ENCODE peak calls at places on chromosomes 16 and 17, in six cellular contexts. One of them, this sample, is unnamed.

GRCh38 chr17:17812211-17813054 is 24.4 kb downstream of the SREBF1 start:
- DNase-seq in A549: peak; percentile 82
- DNase-seq in tibial artery: peak; percentile 70
- DNase-seq in breast epithelium: peak; percentile 69
- DNase-seq in cardiac muscle cell: peak; percentile 73
- DNase-seq in mammary epithelial cell: peak; percentile 59
- DNase-seq in this sample: no peak

GRCh38 chr16:22787456-22788189 is 26.3 kb upstream of the HS3ST2 start:
- DNase-seq in A549: no peak
- DNase-seq in tibial artery: no peak
- DNase-seq in breast epithelium: no peak
- DNase-seq in cardiac muscle cell: no peak
- DNase-seq in mammary epithelial cell: peak; percentile 86
- DNase-seq in this sample: no peak

GRCh38 chr16:17836868-17837602 is 366.3 kb upstream of the XYLT1 start:
- DNase-seq in A549: peak; percentile 21
- DNase-seq in tibial artery: no peak
- DNase-seq in breast epithelium: no peak
- DNase-seq in cardiac muscle cell: no peak
- DNase-seq in mammary epithelial cell: peak; percentile 93
- DNase-seq in this sample: no peak

GRCh38 chr16:27698266-27698665 is 148.3 kb downstream of the KATNIP start:
- DNase-seq in A549: no peak
- DNase-seq in tibial artery: peak; percentile 11
- DNase-seq in breast epithelium: no peak
- DNase-seq in cardiac muscle cell: peak; percentile 60
- DNase-seq in mammary epithelial cell: no peak
- DNase-seq in this sample: no peak

GRCh38 chr16:57091200-57091989 is 988 bp upstream of the CPNE2 start:
- DNase-seq in A549: peak; percentile 67
- DNase-seq in tibial artery: peak; percentile 63
- DNase-seq in breast epithelium: peak; percentile 22
- DNase-seq in cardiac muscle cell: peak; percentile 54
- DNase-seq in mammary epithelial cell: peak; percentile 47
- DNase-seq in this sample: no peak

GRCh38 chr16:12801511-12802042 is 2.1 kb downstream of the CPPED1 start:
- DNase-seq in A549: no peak
- DNase-seq in tibial artery: peak; percentile 38
- DNase-seq in breast epithelium: peak; percentile 29
- DNase-seq in cardiac muscle cell: no peak
- DNase-seq in mammary epithelial cell: peak; percentile 69
- DNase-seq in this sample: no peak

GRCh38 chr16:30838876-30839471 is 52.0 kb upstream of the ZNF629 start:
- DNase-seq in A549: no peak
- DNase-seq in tibial artery: no peak
- DNase-seq in breast epithelium: no peak
- DNase-seq in cardiac muscle cell: no peak
- DNase-seq in mammary epithelial cell: no peak
- DNase-seq in this sample: no peak

GRCh38 chr17:10792156-10792555 is 11.7 kb downstream of the TMEM238L start:
- DNase-seq in A549: no peak
- DNase-seq in tibial artery: no peak
- DNase-seq in breast epithelium: peak; percentile 60
- DNase-seq in cardiac muscle cell: no peak
- DNase-seq in mammary epithelial cell: peak; percentile 2
- DNase-seq in this sample: no peak

GRCh38 chr17:10337136-10337535 is 35.7 kb downstream of the MYH13 start:
- DNase-seq in A549: no peak
- DNase-seq in tibial artery: no peak
- DNase-seq in breast epithelium: no peak
- DNase-seq in cardiac muscle cell: no peak
- DNase-seq in mammary epithelial cell: no peak
- DNase-seq in this sample: no peak

GRCh38 chr17:40317345-40317873 is 8.4 kb downstream of the RARA start:
- DNase-seq in A549: peak; percentile 93
- DNase-seq in tibial artery: no peak
- DNase-seq in breast epithelium: no peak
- DNase-seq in cardiac muscle cell: peak; percentile 48
- DNase-seq in mammary epithelial cell: peak; percentile 67
- DNase-seq in this sample: no peak

GRCh38 chr16:15946257-15947044 is 3.0 kb upstream of the ABCC1 start:
- DNase-seq in A549: peak; percentile 83
- DNase-seq in tibial artery: no peak
- DNase-seq in breast epithelium: no peak
- DNase-seq in cardiac muscle cell: no peak
- DNase-seq in mammary epithelial cell: peak; percentile 80
- DNase-seq in this sample: no peak

GRCh38 chr17:39001703-39002637 is 34.8 kb upstream of the FBXO47 start:
- DNase-seq in A549: no peak
- DNase-seq in tibial artery: peak; percentile 90
- DNase-seq in breast epithelium: peak; percentile 73
- DNase-seq in cardiac muscle cell: no peak
- DNase-seq in mammary epithelial cell: peak; percentile 88
- DNase-seq in this sample: no peak

GRCh38 chr17:82058855-82059249 is 6.8 kb downstream of the DUS1L start:
- DNase-seq in A549: no peak
- DNase-seq in tibial artery: no peak
- DNase-seq in breast epithelium: no peak
- DNase-seq in cardiac muscle cell: no peak
- DNase-seq in mammary epithelial cell: no peak
- DNase-seq in this sample: no peak

GRCh38 chr17:45146616-45147101 is 1.6 kb upstream of the HEXIM1 start:
- DNase-seq in A549: no peak
- DNase-seq in tibial artery: no peak
- DNase-seq in breast epithelium: peak; percentile 84
- DNase-seq in cardiac muscle cell: no peak
- DNase-seq in mammary epithelial cell: peak; percentile 58
- DNase-seq in this sample: no peak

GRCh38 chr17:491086-492014 is 138.7 kb upstream of the RPH3AL start:
- DNase-seq in A549: peak; percentile 41
- DNase-seq in tibial artery: no peak
- DNase-seq in breast epithelium: peak; percentile 38
- DNase-seq in cardiac muscle cell: peak; percentile 75
- DNase-seq in mammary epithelial cell: peak; percentile 9
- DNase-seq in this sample: no peak

GRCh38 chr16:30893744-30894539 is at the start of gene BCL7C:
- DNase-seq in A549: peak; percentile 67
- DNase-seq in tibial artery: peak; percentile 93
- DNase-seq in breast epithelium: peak; percentile 89
- DNase-seq in cardiac muscle cell: peak; percentile 96
- DNase-seq in mammary epithelial cell: peak; percentile 87
- DNase-seq in this sample: peak; percentile 47

GRCh38 chr17:80030730-80031410 is 4.8 kb downstream of the TBC1D16 start:
- DNase-seq in A549: no peak
- DNase-seq in tibial artery: no peak
- DNase-seq in breast epithelium: peak; percentile 87
- DNase-seq in cardiac muscle cell: no peak
- DNase-seq in mammary epithelial cell: peak; percentile 30
- DNase-seq in this sample: no peak

GRCh38 chr17:16314189-16314588 is 39.1 kb downstream of the CENPV start:
- DNase-seq in A549: no peak
- DNase-seq in tibial artery: no peak
- DNase-seq in breast epithelium: no peak
- DNase-seq in cardiac muscle cell: no peak
- DNase-seq in mammary epithelial cell: no peak
- DNase-seq in this sample: no peak

GRCh38 chr16:55482056-55482455 is 3.1 kb downstream of the MMP2 start:
- DNase-seq in A549: no peak
- DNase-seq in tibial artery: no peak
- DNase-seq in breast epithelium: no peak
- DNase-seq in cardiac muscle cell: no peak
- DNase-seq in mammary epithelial cell: peak; percentile 62
- DNase-seq in this sample: no peak

GRCh38 chr17:72479113-72479512 is 358.3 kb downstream of the SOX9 start:
- DNase-seq in A549: no peak
- DNase-seq in tibial artery: no peak
- DNase-seq in breast epithelium: no peak
- DNase-seq in cardiac muscle cell: no peak
- DNase-seq in mammary epithelial cell: no peak
- DNase-seq in this sample: no peak

GRCh38 chr17:58487589-58488427 is at the start of gene HSF5:
- DNase-seq in A549: no peak
- DNase-seq in tibial artery: no peak
- DNase-seq in breast epithelium: no peak
- DNase-seq in cardiac muscle cell: no peak
- DNase-seq in mammary epithelial cell: no peak
- DNase-seq in this sample: no peak

GRCh38 chr16:27445502-27446175 is 43.7 kb downstream of the IL21R start:
- DNase-seq in A549: no peak
- DNase-seq in tibial artery: no peak
- DNase-seq in breast epithelium: no peak
- DNase-seq in cardiac muscle cell: no peak
- DNase-seq in mammary epithelial cell: no peak
- DNase-seq in this sample: no peak

GRCh38 chr17:82193520-82194236 is 19.0 kb downstream of the CCDC57 start:
- DNase-seq in A549: no peak
- DNase-seq in tibial artery: no peak
- DNase-seq in breast epithelium: no peak
- DNase-seq in cardiac muscle cell: no peak
- DNase-seq in mammary epithelial cell: no peak
- DNase-seq in this sample: no peak

GRCh38 chr17:72587773-72588511 is 467.1 kb downstream of the SOX9 start:
- DNase-seq in A549: no peak
- DNase-seq in tibial artery: no peak
- DNase-seq in breast epithelium: no peak
- DNase-seq in cardiac muscle cell: no peak
- DNase-seq in mammary epithelial cell: peak; percentile 65
- DNase-seq in this sample: no peak

GRCh38 chr16:86575754-86576557 is 2.4 kb upstream of the FOXL1 start:
- DNase-seq in A549: peak; percentile 67
- DNase-seq in tibial artery: peak; percentile 89
- DNase-seq in breast epithelium: peak; percentile 70
- DNase-seq in cardiac muscle cell: peak; percentile 96
- DNase-seq in mammary epithelial cell: peak; percentile 92
- DNase-seq in this sample: no peak

GRCh38 chr16:48561960-48562393 is 48.0 kb downstream of the N4BP1 start:
- DNase-seq in A549: no peak
- DNase-seq in tibial artery: no peak
- DNase-seq in breast epithelium: no peak
- DNase-seq in cardiac muscle cell: no peak
- DNase-seq in mammary epithelial cell: no peak
- DNase-seq in this sample: no peak

GRCh38 chr17:82972836-82973372 is 106.5 kb upstream of the METRNL start:
- DNase-seq in A549: no peak
- DNase-seq in tibial artery: no peak
- DNase-seq in breast epithelium: no peak
- DNase-seq in cardiac muscle cell: no peak
- DNase-seq in mammary epithelial cell: no peak
- DNase-seq in this sample: no peak

GRCh38 chr16:11755022-11755760 is 12.5 kb upstream of the TXNDC11 start:
- DNase-seq in A549: peak; percentile 7
- DNase-seq in tibial artery: no peak
- DNase-seq in breast epithelium: no peak
- DNase-seq in cardiac muscle cell: no peak
- DNase-seq in mammary epithelial cell: no peak
- DNase-seq in this sample: no peak

GRCh38 chr17:38460716-38461650 is 32.7 kb downstream of the ARHGAP23 start:
- DNase-seq in A549: no peak
- DNase-seq in tibial artery: no peak
- DNase-seq in breast epithelium: no peak
- DNase-seq in cardiac muscle cell: no peak
- DNase-seq in mammary epithelial cell: no peak
- DNase-seq in this sample: no peak

DNA sequence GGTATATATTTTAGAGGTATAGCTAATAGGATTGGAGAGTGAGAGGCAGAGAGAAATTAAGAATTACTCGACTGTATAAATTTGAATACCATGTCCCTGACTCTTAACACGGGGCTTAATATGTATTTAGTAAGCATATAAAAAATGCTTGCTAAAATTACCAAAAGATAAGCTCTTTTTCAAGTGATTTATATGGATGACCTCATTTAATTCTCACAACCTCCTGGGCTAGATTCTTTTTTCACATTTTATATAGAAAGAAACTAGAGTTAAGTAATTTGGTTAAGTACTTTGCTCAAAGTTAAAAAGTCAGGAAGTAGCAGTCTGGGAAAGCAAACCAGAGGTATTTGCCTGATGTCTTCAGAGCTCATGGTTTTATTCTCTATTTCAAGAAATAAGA is 963.5 kb upstream of the SOX9 start:
- DNase-seq in A549: no peak
- DNase-seq in tibial artery: no peak
- DNase-seq in breast epithelium: no peak
- DNase-seq in cardiac muscle cell: no peak
- DNase-seq in mammary epithelial cell: no peak
- DNase-seq in this sample: no peak
- H3K9me3 ChIP-seq in A549: no peaks in the 10 kb centered on the region
- H3K9me3 ChIP-seq in tibial artery: no peaks in the 10 kb centered on the region
- H3K9me3 ChIP-seq in breast epithelium: no peaks in the 10 kb centered on the region
- H3K9me3 ChIP-seq in cardiac muscle cell: no peaks in the 10 kb centered on the region
- H3K9me3 ChIP-seq in mammary epithelial cell: no peaks in the 10 kb centered on the region
- H3K9me3 ChIP-seq in this sample: no peaks in the 10 kb centered on the region

GRCh38 chr16:783404-784161 is 4.6 kb downstream of the RPUSD1 start:
- DNase-seq in A549: no peak
- DNase-seq in tibial artery: no peak
- DNase-seq in breast epithelium: no peak
- DNase-seq in cardiac muscle cell: no peak
- DNase-seq in mammary epithelial cell: no peak
- DNase-seq in this sample: no peak
- TF ChIP-seq CTCF in A549: no peak
- TF ChIP-seq CTCF in tibial artery: no peak
- TF ChIP-seq CTCF in breast epithelium: no peak
- TF ChIP-seq CTCF in cardiac muscle cell: no peak
- TF ChIP-seq CTCF in mammary epithelial cell: no peak
- TF ChIP-seq CTCF in this sample: no peak

DNA sequence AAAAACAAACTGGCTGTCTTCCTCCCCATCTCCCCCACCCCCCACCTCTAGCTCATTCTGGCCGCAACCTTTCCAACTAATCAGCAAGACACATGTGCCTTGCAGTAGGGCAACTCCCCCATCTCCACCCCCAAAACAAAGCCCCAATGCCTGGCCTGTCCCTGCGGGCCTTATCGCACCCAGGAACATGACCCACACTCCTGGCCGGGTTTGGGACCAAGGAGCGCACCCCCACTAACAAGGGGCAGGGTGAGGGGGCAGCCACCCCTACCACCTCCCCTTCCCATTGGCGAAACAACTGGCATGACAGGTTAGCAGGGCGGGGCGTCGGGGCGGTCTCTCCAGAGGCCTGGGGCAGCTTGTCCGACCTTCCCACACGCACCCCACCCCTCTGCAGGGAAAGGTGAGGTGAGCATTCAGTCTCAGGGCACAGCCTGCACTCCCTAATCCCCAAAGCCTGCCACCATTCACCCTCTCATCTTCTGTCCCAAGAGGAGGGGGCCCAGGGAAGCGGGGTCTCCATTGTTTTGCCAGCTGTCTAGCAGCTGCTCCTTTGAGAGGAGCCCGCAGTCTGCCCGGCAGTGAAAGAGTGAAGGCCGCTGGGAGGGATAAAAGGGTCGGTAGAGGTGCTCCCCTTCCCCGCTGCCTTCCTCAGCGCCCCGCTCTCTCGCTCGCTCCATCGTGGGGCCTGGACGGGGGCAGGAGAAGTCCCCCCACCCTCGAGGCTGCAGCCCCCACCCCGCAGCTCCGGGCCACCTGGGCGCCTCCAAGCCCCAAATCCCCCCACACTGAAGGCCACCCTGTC is 764 bp downstream of the MYO18A start:
- DNase-seq in A549: peak; percentile 79
- DNase-seq in tibial artery: no peak
- DNase-seq in breast epithelium: peak; percentile 45
- DNase-seq in cardiac muscle cell: peak; percentile 72
- DNase-seq in mammary epithelial cell: peak; percentile 85
- DNase-seq in this sample: no peak
- H3K4me3 ChIP-seq in A549: peak overlapping the region; percentile 60
- H3K4me3 ChIP-seq in tibial artery: peak overlapping the region; percentile 63
- H3K4me3 ChIP-seq in breast epithelium: peak overlapping the region; percentile 85
- H3K4me3 ChIP-seq in cardiac muscle cell: peak overlapping the region; percentile 74
- H3K4me3 ChIP-seq in mammary epithelial cell: peak overlapping the region; percentile 39
- H3K4me3 ChIP-seq in this sample: peak overlapping the region; percentile 45

GRCh38 chr16:88379694-88380040 is 3.1 kb upstream of the ZNF469 start:
- DNase-seq in A549: no peak
- DNase-seq in tibial artery: no peak
- DNase-seq in breast epithelium: no peak
- DNase-seq in cardiac muscle cell: no peak
- DNase-seq in mammary epithelial cell: no peak
- DNase-seq in this sample: no peak
- H3K9me3 ChIP-seq in A549: no peaks in the 10 kb centered on the region
- H3K9me3 ChIP-seq in tibial artery: no peaks in the 10 kb centered on the region
- H3K9me3 ChIP-seq in breast epithelium: no peaks in the 10 kb centered on the region
- H3K9me3 ChIP-seq in cardiac muscle cell: no peaks in the 10 kb centered on the region
- H3K9me3 ChIP-seq in mammary epithelial cell: no peaks in the 10 kb centered on the region
- H3K9me3 ChIP-seq in this sample: no peaks in the 10 kb centered on the region